ENCODE peak calls at places on chromosomes 6 and 20, in four cellular contexts. R, B, G and P are unnamed samples. For H3K4me1, the result is how much of the 10 kb centered on the place peaks cover.

GRCh38 chr6:131519670-131520436 is 53.2 kb upstream of the ARG1 start:
- DNase-seq in R (no peak), G (peak), B (no peak), P (no peak)

GRCh38 chr20:39611901-39612300 is 649.8 kb downstream of the DHX35 start:
- DNase-seq in R (no peak), B (no peak), G (no peak), P (no peak)

GRCh38 chr6:150633466-150633795 is 33.7 kb downstream of the PLEKHG1 start:
- DNase-seq in G (no peak), B (no peak), R (no peak), P (no peak)

GRCh38 chr20:43541214-43541613 is 17.6 kb upstream of the SGK2 start:
- DNase-seq in R (no peak), G (no peak), B (no peak), P (no peak)

GRCh38 chr6:112010328-112010727 is 43.6 kb upstream of the CCN6 start:
- DNase-seq in B (no peak), R (peak), G (peak), P (no peak)

GRCh38 chr6:31896856-31897611 is 464 bp downstream of the EHMT2 start:
- DNase-seq in R (peak), G (no peak), B (no peak), P (no peak)

GRCh38 chr20:2576317-2576727 is 39.9 kb downstream of the TMC2 start:
- DNase-seq in R (no peak), G (no peak), B (no peak), P (no peak)

GRCh38 chr6:82040405-82041221 is 206.9 kb downstream of the IBTK start:
- DNase-seq in G (no peak), B (no peak), R (no peak), P (no peak)

GRCh38 chr6:150195996-150196417 is 53.2 kb downstream of the PPP1R14C start:
- DNase-seq in G (no peak), R (no peak), B (no peak), P (no peak)

DNA sequence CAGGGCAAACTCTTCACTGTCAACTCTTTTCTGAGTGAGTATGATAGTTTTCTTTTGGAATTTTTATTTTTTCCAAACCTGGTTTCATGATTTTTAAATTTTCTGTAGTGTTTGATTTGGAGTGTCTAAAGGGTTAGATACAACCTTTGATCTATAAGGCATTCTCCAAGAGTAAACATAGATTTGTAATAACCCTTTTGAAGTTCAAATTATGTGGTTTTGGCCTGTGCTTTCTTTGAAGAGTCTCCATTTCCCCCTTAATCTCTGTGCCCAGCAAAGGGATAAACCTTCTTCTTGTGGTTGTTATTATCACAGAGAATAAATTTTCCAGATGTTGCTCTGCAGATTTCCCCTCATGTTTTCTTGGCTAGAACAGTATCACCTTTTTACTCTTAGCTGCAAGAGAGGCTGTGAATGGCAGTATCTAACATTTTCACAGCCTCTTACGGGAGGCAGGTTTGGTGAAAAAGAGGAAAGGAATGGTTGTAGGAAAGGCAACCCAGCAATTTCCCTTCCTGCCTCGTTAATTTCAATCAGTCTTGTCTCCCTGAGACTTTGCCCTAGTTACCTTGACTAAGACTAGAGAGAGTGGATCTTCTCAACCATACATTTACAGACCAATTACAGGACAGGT is 83.3 kb upstream of the AKIRIN2 start:
- DNase-seq in G (no peak), B (no peak), R (no peak), P (no peak)
- H3K4me3 ChIP-seq in G (no peak), B (no peak), R (no peak), P (no peak)

DNA sequence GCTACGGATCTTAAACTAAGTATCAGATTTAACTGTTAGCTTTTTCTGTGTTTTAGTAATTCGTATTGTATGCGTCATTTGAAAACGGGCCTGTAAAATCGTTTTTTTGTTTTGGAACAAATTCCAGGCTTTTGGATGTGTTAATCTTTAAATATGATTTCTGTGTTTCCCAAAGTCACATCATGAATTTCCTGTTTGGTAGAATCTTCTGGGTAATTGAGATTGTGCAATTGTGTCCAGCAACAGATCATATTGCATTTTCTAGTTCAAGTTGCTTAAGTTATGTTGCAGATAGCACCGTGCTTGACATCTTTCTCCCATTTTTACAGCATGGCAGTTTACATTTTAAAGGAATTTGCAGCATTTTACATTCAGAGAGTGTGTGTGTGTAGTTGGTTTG is 1.9 kb downstream of the MAPK14 start:
- DNase-seq in B (no peak), R (no peak), G (no peak), P (no peak)
- H3K4me1 ChIP-seq in B (under half), R (under half), G (half or more), P (under half)

DNA sequence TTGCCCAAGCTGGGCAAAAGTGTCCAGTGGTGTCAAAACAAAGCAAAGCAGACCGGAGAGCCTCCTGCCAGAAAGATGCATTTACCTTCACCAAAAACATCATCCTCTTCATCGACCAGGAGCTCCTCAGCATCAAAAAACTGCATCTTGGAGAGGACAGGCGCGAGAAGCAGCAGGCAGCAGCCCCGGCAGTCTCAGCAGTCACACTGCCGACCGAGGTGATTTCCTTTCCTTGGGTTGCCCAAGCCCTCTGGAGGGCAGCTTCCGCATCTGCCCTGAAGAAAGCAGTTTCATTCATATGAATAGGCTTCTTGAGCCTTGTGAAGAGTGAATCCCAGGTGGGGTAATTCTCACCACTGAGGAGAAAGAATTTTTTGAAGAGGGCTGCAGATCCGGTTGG is at the start of gene RIPOR2:
- DNase-seq in G (peak), R (peak), B (peak), P (peak)
- H3K4me3 ChIP-seq in G (peak), R (peak), B (no peak), P (peak)

DNA sequence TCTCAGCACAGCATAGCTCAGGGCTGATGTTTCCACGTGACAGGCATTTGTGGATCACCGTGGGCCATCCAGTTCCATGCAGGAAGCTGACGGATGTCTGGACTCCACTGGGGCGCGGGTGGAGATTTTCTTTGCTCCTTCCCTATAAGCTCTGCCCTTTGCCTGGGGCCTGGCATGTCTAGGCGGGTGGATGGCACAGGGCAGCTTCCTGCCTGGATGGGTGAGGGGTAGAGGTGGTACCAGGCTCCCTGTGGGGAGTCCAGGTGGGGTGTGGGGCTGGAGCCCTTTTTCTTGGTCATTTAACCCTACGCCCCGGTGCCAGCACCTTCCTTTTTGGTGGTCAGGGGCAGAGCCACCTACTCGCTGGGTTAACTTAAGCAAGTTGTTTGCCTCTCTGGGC is 10.4 kb downstream of the FAM110A start:
- DNase-seq in G (no peak), B (peak), R (no peak), P (no peak)
- H3K4me1 ChIP-seq in G (half or more), B (under half), R (half or more), P (under half)

GRCh38 chr6:28587746-28588075 is 62.0 kb downstream of the GPX5 start:
- DNase-seq in R (no peak), G (no peak), B (no peak), P (no peak)

GRCh38 chr6:28589234-28589951 is 63.7 kb downstream of the GPX5 start:
- DNase-seq in G (peak), R (no peak), B (no peak), P (no peak)

GRCh38 chr6:28587011-28587745 is 61.5 kb downstream of the GPX5 start:
- DNase-seq in G (peak), R (peak), B (no peak), P (peak)

GRCh38 chr6:28586273-28586672 is 60.6 kb downstream of the GPX5 start:
- DNase-seq in G (no peak), B (no peak), R (no peak), P (no peak)

GRCh38 chr6:28589952-28590340 is 64.3 kb downstream of the GPX5 start:
- DNase-seq in B (no peak), G (no peak), R (no peak), P (no peak)
- H3K4me3 ChIP-seq in B (no peak), G (no peak), R (no peak), P (no peak)

DNA sequence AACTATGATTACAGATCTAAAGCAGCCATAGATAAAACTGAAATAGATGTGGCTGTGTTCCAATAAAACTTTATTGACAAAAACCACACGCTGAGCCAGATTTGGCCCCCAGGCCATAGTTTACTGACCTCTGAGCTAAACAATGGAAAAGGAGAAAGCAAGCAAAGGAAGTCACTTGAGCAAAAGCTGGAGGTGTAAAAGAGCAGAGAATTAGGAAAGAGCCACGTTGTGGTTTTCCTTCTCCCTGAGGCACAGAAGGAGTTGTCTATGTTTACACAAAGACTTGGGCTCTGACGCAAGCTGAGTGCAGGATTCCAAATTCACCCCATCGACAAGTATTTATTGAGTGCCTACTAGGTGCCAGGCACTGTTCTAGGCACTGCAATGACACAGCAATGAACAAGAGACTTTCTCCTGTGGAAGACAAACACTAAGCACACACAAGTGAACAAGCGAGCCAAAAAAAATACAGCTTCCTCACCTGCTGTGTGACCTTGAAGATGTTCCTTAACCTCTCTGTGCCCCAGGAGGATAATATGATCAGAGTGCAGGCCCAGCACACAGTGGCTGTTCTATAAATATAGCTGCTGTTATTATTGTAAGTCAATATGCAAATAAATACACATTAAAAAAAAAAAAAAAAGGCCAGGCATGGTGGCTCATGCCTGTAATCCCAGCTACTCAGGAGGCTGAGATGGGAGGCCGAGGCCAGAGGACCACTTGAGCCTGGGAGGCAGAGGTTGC is 75.4 kb upstream of the PTPN1 start:
- DNase-seq in B (no peak), R (no peak), G (no peak), P (no peak)
- H3K4me1 ChIP-seq in B (under half), R (under half), G (under half), P (under half)